ENCODE peak calls at places on chromosomes 13 and 19, in eight cellular contexts. One of them, this sample, is unnamed.

GRCh38 chr13:39419866-39420265 is 183.1 kb downstream of the LHFPL6 start:
- DNase-seq in ascending aorta: no peak
- DNase-seq in substantia nigra: no peak
- DNase-seq in GM06990: no peak
- DNase-seq in RPMI8226: no peak
- DNase-seq in amygdala: no peak
- DNase-seq in stimulated activated CD4-positive, alpha-beta T cell treated with anti-CD3 and anti-CD28 coated beads, Interleukin-1b, Interleukin-23, amount 100 ng/mL, for 24 hours: no peak
- DNase-seq in activated naive CD4-positive, alpha-beta T cell treated with anti-CD3 and anti-CD28 coated beads for 36 hours: no peak
- DNase-seq in this sample: no peak

GRCh38 chr19:18562086-18562485 is 4.4 kb downstream of the KXD1 start:
- DNase-seq in amygdala: no peak
- DNase-seq in substantia nigra: no peak
- DNase-seq in stimulated activated CD4-positive, alpha-beta T cell treated with anti-CD3 and anti-CD28 coated beads, Interleukin-1b, Interleukin-23, amount 100 ng/mL, for 24 hours: no peak
- DNase-seq in ascending aorta: peak
- DNase-seq in GM06990: no peak
- DNase-seq in activated naive CD4-positive, alpha-beta T cell treated with anti-CD3 and anti-CD28 coated beads for 36 hours: no peak
- DNase-seq in RPMI8226: no peak
- DNase-seq in this sample: no peak

GRCh38 chr13:76887070-76887563 is 912 bp upstream of the KCTD12 start:
- DNase-seq in stimulated activated CD4-positive, alpha-beta T cell treated with anti-CD3 and anti-CD28 coated beads, Interleukin-1b, Interleukin-23, amount 100 ng/mL, for 24 hours: no peak
- DNase-seq in substantia nigra: no peak
- DNase-seq in activated naive CD4-positive, alpha-beta T cell treated with anti-CD3 and anti-CD28 coated beads for 36 hours: no peak
- DNase-seq in ascending aorta: no peak
- DNase-seq in RPMI8226: no peak
- DNase-seq in GM06990: peak
- DNase-seq in amygdala: no peak
- DNase-seq in this sample: no peak

GRCh38 chr19:13978306-13978705 is 26.0 kb downstream of the DCAF15 start:
- DNase-seq in activated naive CD4-positive, alpha-beta T cell treated with anti-CD3 and anti-CD28 coated beads for 36 hours: no peak
- DNase-seq in substantia nigra: no peak
- DNase-seq in RPMI8226: no peak
- DNase-seq in ascending aorta: peak
- DNase-seq in GM06990: no peak
- DNase-seq in stimulated activated CD4-positive, alpha-beta T cell treated with anti-CD3 and anti-CD28 coated beads, Interleukin-1b, Interleukin-23, amount 100 ng/mL, for 24 hours: no peak
- DNase-seq in amygdala: no peak
- DNase-seq in this sample: peak

GRCh38 chr19:7421941-7422744 is 66.7 kb downstream of the PEX11G start:
- DNase-seq in activated naive CD4-positive, alpha-beta T cell treated with anti-CD3 and anti-CD28 coated beads for 36 hours: no peak
- DNase-seq in stimulated activated CD4-positive, alpha-beta T cell treated with anti-CD3 and anti-CD28 coated beads, Interleukin-1b, Interleukin-23, amount 100 ng/mL, for 24 hours: no peak
- DNase-seq in ascending aorta: no peak
- DNase-seq in GM06990: no peak
- DNase-seq in RPMI8226: no peak
- DNase-seq in substantia nigra: no peak
- DNase-seq in amygdala: no peak
- DNase-seq in this sample: no peak

GRCh38 chr19:5313307-5313706 is 27.3 kb downstream of the PTPRS start:
- DNase-seq in RPMI8226: peak
- DNase-seq in GM06990: peak
- DNase-seq in activated naive CD4-positive, alpha-beta T cell treated with anti-CD3 and anti-CD28 coated beads for 36 hours: peak
- DNase-seq in amygdala: no peak
- DNase-seq in stimulated activated CD4-positive, alpha-beta T cell treated with anti-CD3 and anti-CD28 coated beads, Interleukin-1b, Interleukin-23, amount 100 ng/mL, for 24 hours: no peak
- DNase-seq in ascending aorta: no peak
- DNase-seq in substantia nigra: no peak
- DNase-seq in this sample: no peak

GRCh38 chr19:4144666-4145261 is 8.7 kb upstream of the CREB3L3 start:
- DNase-seq in RPMI8226: no peak
- DNase-seq in activated naive CD4-positive, alpha-beta T cell treated with anti-CD3 and anti-CD28 coated beads for 36 hours: no peak
- DNase-seq in GM06990: no peak
- DNase-seq in ascending aorta: no peak
- DNase-seq in amygdala: no peak
- DNase-seq in substantia nigra: no peak
- DNase-seq in stimulated activated CD4-positive, alpha-beta T cell treated with anti-CD3 and anti-CD28 coated beads, Interleukin-1b, Interleukin-23, amount 100 ng/mL, for 24 hours: no peak
- DNase-seq in this sample: no peak

GRCh38 chr13:36858285-36858684 is 39.3 kb downstream of the RFXAP start:
- DNase-seq in substantia nigra: no peak
- DNase-seq in RPMI8226: peak
- DNase-seq in GM06990: no peak
- DNase-seq in stimulated activated CD4-positive, alpha-beta T cell treated with anti-CD3 and anti-CD28 coated beads, Interleukin-1b, Interleukin-23, amount 100 ng/mL, for 24 hours: no peak
- DNase-seq in activated naive CD4-positive, alpha-beta T cell treated with anti-CD3 and anti-CD28 coated beads for 36 hours: no peak
- DNase-seq in ascending aorta: no peak
- DNase-seq in amygdala: no peak
- DNase-seq in this sample: peak

GRCh38 chr19:51096473-51097165 is 11.6 kb downstream of the CTU1 start:
- DNase-seq in GM06990: no peak
- DNase-seq in activated naive CD4-positive, alpha-beta T cell treated with anti-CD3 and anti-CD28 coated beads for 36 hours: no peak
- DNase-seq in substantia nigra: no peak
- DNase-seq in stimulated activated CD4-positive, alpha-beta T cell treated with anti-CD3 and anti-CD28 coated beads, Interleukin-1b, Interleukin-23, amount 100 ng/mL, for 24 hours: no peak
- DNase-seq in RPMI8226: no peak
- DNase-seq in ascending aorta: no peak
- DNase-seq in amygdala: no peak
- DNase-seq in this sample: no peak

GRCh38 chr13:113742000-113742441 is 17.0 kb upstream of the TMEM255B start:
- DNase-seq in ascending aorta: no peak
- DNase-seq in GM06990: no peak
- DNase-seq in activated naive CD4-positive, alpha-beta T cell treated with anti-CD3 and anti-CD28 coated beads for 36 hours: peak
- DNase-seq in RPMI8226: peak
- DNase-seq in stimulated activated CD4-positive, alpha-beta T cell treated with anti-CD3 and anti-CD28 coated beads, Interleukin-1b, Interleukin-23, amount 100 ng/mL, for 24 hours: no peak
- DNase-seq in amygdala: no peak
- DNase-seq in substantia nigra: no peak
- DNase-seq in this sample: peak

GRCh38 chr13:46565808-46566750 is 13.1 kb downstream of the LRCH1 start:
- DNase-seq in RPMI8226: no peak
- DNase-seq in stimulated activated CD4-positive, alpha-beta T cell treated with anti-CD3 and anti-CD28 coated beads, Interleukin-1b, Interleukin-23, amount 100 ng/mL, for 24 hours: no peak
- DNase-seq in activated naive CD4-positive, alpha-beta T cell treated with anti-CD3 and anti-CD28 coated beads for 36 hours: no peak
- DNase-seq in substantia nigra: no peak
- DNase-seq in ascending aorta: no peak
- DNase-seq in GM06990: no peak
- DNase-seq in amygdala: no peak
- DNase-seq in this sample: no peak

GRCh38 chr19:1266818-1267440 is 2.2 kb upstream of the CIRBP start:
- DNase-seq in activated naive CD4-positive, alpha-beta T cell treated with anti-CD3 and anti-CD28 coated beads for 36 hours: peak
- DNase-seq in RPMI8226: peak
- DNase-seq in amygdala: peak
- DNase-seq in ascending aorta: peak
- DNase-seq in stimulated activated CD4-positive, alpha-beta T cell treated with anti-CD3 and anti-CD28 coated beads, Interleukin-1b, Interleukin-23, amount 100 ng/mL, for 24 hours: no peak
- DNase-seq in GM06990: peak
- DNase-seq in substantia nigra: no peak
- DNase-seq in this sample: no peak

GRCh38 chr13:40981949-40982348 is 37.2 kb downstream of the ELF1 start:
- DNase-seq in substantia nigra: no peak
- DNase-seq in activated naive CD4-positive, alpha-beta T cell treated with anti-CD3 and anti-CD28 coated beads for 36 hours: no peak
- DNase-seq in GM06990: no peak
- DNase-seq in ascending aorta: no peak
- DNase-seq in RPMI8226: no peak
- DNase-seq in stimulated activated CD4-positive, alpha-beta T cell treated with anti-CD3 and anti-CD28 coated beads, Interleukin-1b, Interleukin-23, amount 100 ng/mL, for 24 hours: no peak
- DNase-seq in amygdala: no peak
- DNase-seq in this sample: no peak

GRCh38 chr13:49536144-49536873 is 40.6 kb downstream of the PHF11 start:
- DNase-seq in substantia nigra: no peak
- DNase-seq in stimulated activated CD4-positive, alpha-beta T cell treated with anti-CD3 and anti-CD28 coated beads, Interleukin-1b, Interleukin-23, amount 100 ng/mL, for 24 hours: no peak
- DNase-seq in activated naive CD4-positive, alpha-beta T cell treated with anti-CD3 and anti-CD28 coated beads for 36 hours: no peak
- DNase-seq in amygdala: no peak
- DNase-seq in ascending aorta: no peak
- DNase-seq in RPMI8226: no peak
- DNase-seq in GM06990: no peak
- DNase-seq in this sample: no peak

GRCh38 chr13:61247149-61247936 is 168.3 kb downstream of the PCDH20 start:
- DNase-seq in amygdala: no peak
- DNase-seq in stimulated activated CD4-positive, alpha-beta T cell treated with anti-CD3 and anti-CD28 coated beads, Interleukin-1b, Interleukin-23, amount 100 ng/mL, for 24 hours: no peak
- DNase-seq in GM06990: peak
- DNase-seq in ascending aorta: no peak
- DNase-seq in activated naive CD4-positive, alpha-beta T cell treated with anti-CD3 and anti-CD28 coated beads for 36 hours: no peak
- DNase-seq in RPMI8226: no peak
- DNase-seq in substantia nigra: no peak
- DNase-seq in this sample: no peak

GRCh38 chr19:33085570-33086128 is 4.7 kb downstream of the GPATCH1 start:
- DNase-seq in GM06990: no peak
- DNase-seq in ascending aorta: no peak
- DNase-seq in substantia nigra: no peak
- DNase-seq in stimulated activated CD4-positive, alpha-beta T cell treated with anti-CD3 and anti-CD28 coated beads, Interleukin-1b, Interleukin-23, amount 100 ng/mL, for 24 hours: no peak
- DNase-seq in RPMI8226: no peak
- DNase-seq in activated naive CD4-positive, alpha-beta T cell treated with anti-CD3 and anti-CD28 coated beads for 36 hours: no peak
- DNase-seq in amygdala: no peak
- DNase-seq in this sample: no peak

GRCh38 chr13:43229506-43229905 is 206.1 kb downstream of the DNAJC15 start:
- DNase-seq in ascending aorta: no peak
- DNase-seq in amygdala: no peak
- DNase-seq in substantia nigra: no peak
- DNase-seq in GM06990: no peak
- DNase-seq in activated naive CD4-positive, alpha-beta T cell treated with anti-CD3 and anti-CD28 coated beads for 36 hours: no peak
- DNase-seq in RPMI8226: no peak
- DNase-seq in stimulated activated CD4-positive, alpha-beta T cell treated with anti-CD3 and anti-CD28 coated beads, Interleukin-1b, Interleukin-23, amount 100 ng/mL, for 24 hours: no peak
- DNase-seq in this sample: no peak

GRCh38 chr13:101429733-101430132 is 13.4 kb upstream of the NALCN start:
- DNase-seq in substantia nigra: no peak
- DNase-seq in ascending aorta: no peak
- DNase-seq in activated naive CD4-positive, alpha-beta T cell treated with anti-CD3 and anti-CD28 coated beads for 36 hours: no peak
- DNase-seq in GM06990: no peak
- DNase-seq in RPMI8226: no peak
- DNase-seq in stimulated activated CD4-positive, alpha-beta T cell treated with anti-CD3 and anti-CD28 coated beads, Interleukin-1b, Interleukin-23, amount 100 ng/mL, for 24 hours: no peak
- DNase-seq in amygdala: no peak
- DNase-seq in this sample: no peak

GRCh38 chr13:105920375-105920774 is 615.1 kb downstream of the EFNB2 start:
- DNase-seq in stimulated activated CD4-positive, alpha-beta T cell treated with anti-CD3 and anti-CD28 coated beads, Interleukin-1b, Interleukin-23, amount 100 ng/mL, for 24 hours: no peak
- DNase-seq in ascending aorta: no peak
- DNase-seq in substantia nigra: no peak
- DNase-seq in amygdala: no peak
- DNase-seq in RPMI8226: no peak
- DNase-seq in GM06990: no peak
- DNase-seq in activated naive CD4-positive, alpha-beta T cell treated with anti-CD3 and anti-CD28 coated beads for 36 hours: no peak
- DNase-seq in this sample: no peak

GRCh38 chr13:73522937-73523336 is 464.1 kb downstream of the KLF5 start:
- DNase-seq in ascending aorta: no peak
- DNase-seq in amygdala: no peak
- DNase-seq in substantia nigra: no peak
- DNase-seq in RPMI8226: no peak
- DNase-seq in GM06990: no peak
- DNase-seq in stimulated activated CD4-positive, alpha-beta T cell treated with anti-CD3 and anti-CD28 coated beads, Interleukin-1b, Interleukin-23, amount 100 ng/mL, for 24 hours: no peak
- DNase-seq in activated naive CD4-positive, alpha-beta T cell treated with anti-CD3 and anti-CD28 coated beads for 36 hours: no peak
- DNase-seq in this sample: no peak

GRCh38 chr13:71067164-71067815 is 799.7 kb downstream of the DACH1 start:
- DNase-seq in substantia nigra: no peak
- DNase-seq in activated naive CD4-positive, alpha-beta T cell treated with anti-CD3 and anti-CD28 coated beads for 36 hours: no peak
- DNase-seq in GM06990: no peak
- DNase-seq in RPMI8226: no peak
- DNase-seq in stimulated activated CD4-positive, alpha-beta T cell treated with anti-CD3 and anti-CD28 coated beads, Interleukin-1b, Interleukin-23, amount 100 ng/mL, for 24 hours: no peak
- DNase-seq in ascending aorta: no peak
- DNase-seq in amygdala: no peak
- DNase-seq in this sample: no peak

GRCh38 chr19:11624064-11624463 is 26.8 kb downstream of the ZNF627 start:
- DNase-seq in ascending aorta: no peak
- DNase-seq in RPMI8226: no peak
- DNase-seq in GM06990: no peak
- DNase-seq in activated naive CD4-positive, alpha-beta T cell treated with anti-CD3 and anti-CD28 coated beads for 36 hours: no peak
- DNase-seq in stimulated activated CD4-positive, alpha-beta T cell treated with anti-CD3 and anti-CD28 coated beads, Interleukin-1b, Interleukin-23, amount 100 ng/mL, for 24 hours: no peak
- DNase-seq in substantia nigra: no peak
- DNase-seq in amygdala: no peak
- DNase-seq in this sample: peak

GRCh38 chr19:31548941-31549340 is 199.7 kb upstream of the TSHZ3 start:
- DNase-seq in ascending aorta: no peak
- DNase-seq in GM06990: no peak
- DNase-seq in stimulated activated CD4-positive, alpha-beta T cell treated with anti-CD3 and anti-CD28 coated beads, Interleukin-1b, Interleukin-23, amount 100 ng/mL, for 24 hours: no peak
- DNase-seq in RPMI8226: no peak
- DNase-seq in amygdala: no peak
- DNase-seq in activated naive CD4-positive, alpha-beta T cell treated with anti-CD3 and anti-CD28 coated beads for 36 hours: peak
- DNase-seq in substantia nigra: no peak
- DNase-seq in this sample: no peak

GRCh38 chr13:95254341-95254740 is 46.9 kb downstream of the ABCC4 start:
- DNase-seq in activated naive CD4-positive, alpha-beta T cell treated with anti-CD3 and anti-CD28 coated beads for 36 hours: no peak
- DNase-seq in ascending aorta: no peak
- DNase-seq in stimulated activated CD4-positive, alpha-beta T cell treated with anti-CD3 and anti-CD28 coated beads, Interleukin-1b, Interleukin-23, amount 100 ng/mL, for 24 hours: no peak
- DNase-seq in substantia nigra: no peak
- DNase-seq in RPMI8226: no peak
- DNase-seq in amygdala: no peak
- DNase-seq in GM06990: no peak
- DNase-seq in this sample: no peak

GRCh38 chr19:15498910-15499309 is 9.4 kb upstream of the CYP4F22 start:
- DNase-seq in stimulated activated CD4-positive, alpha-beta T cell treated with anti-CD3 and anti-CD28 coated beads, Interleukin-1b, Interleukin-23, amount 100 ng/mL, for 24 hours: no peak
- DNase-seq in substantia nigra: no peak
- DNase-seq in RPMI8226: no peak
- DNase-seq in activated naive CD4-positive, alpha-beta T cell treated with anti-CD3 and anti-CD28 coated beads for 36 hours: no peak
- DNase-seq in amygdala: no peak
- DNase-seq in GM06990: no peak
- DNase-seq in ascending aorta: no peak
- DNase-seq in this sample: no peak

GRCh38 chr13:90868321-90868920 is 479.1 kb upstream of the MIR17HG start:
- DNase-seq in RPMI8226: peak
- DNase-seq in activated naive CD4-positive, alpha-beta T cell treated with anti-CD3 and anti-CD28 coated beads for 36 hours: peak
- DNase-seq in stimulated activated CD4-positive, alpha-beta T cell treated with anti-CD3 and anti-CD28 coated beads, Interleukin-1b, Interleukin-23, amount 100 ng/mL, for 24 hours: no peak
- DNase-seq in amygdala: no peak
- DNase-seq in ascending aorta: no peak
- DNase-seq in substantia nigra: no peak
- DNase-seq in GM06990: no peak
- DNase-seq in this sample: no peak

GRCh38 chr13:20672772-20673171 is 30.7 kb upstream of the IL17D start:
- DNase-seq in substantia nigra: no peak
- DNase-seq in ascending aorta: no peak
- DNase-seq in GM06990: no peak
- DNase-seq in RPMI8226: no peak
- DNase-seq in activated naive CD4-positive, alpha-beta T cell treated with anti-CD3 and anti-CD28 coated beads for 36 hours: no peak
- DNase-seq in amygdala: no peak
- DNase-seq in stimulated activated CD4-positive, alpha-beta T cell treated with anti-CD3 and anti-CD28 coated beads, Interleukin-1b, Interleukin-23, amount 100 ng/mL, for 24 hours: no peak
- DNase-seq in this sample: no peak

GRCh38 chr19:33208371-33208770 is 14.2 kb downstream of the LRP3 start:
- DNase-seq in amygdala: no peak
- DNase-seq in GM06990: no peak
- DNase-seq in RPMI8226: no peak
- DNase-seq in activated naive CD4-positive, alpha-beta T cell treated with anti-CD3 and anti-CD28 coated beads for 36 hours: no peak
- DNase-seq in stimulated activated CD4-positive, alpha-beta T cell treated with anti-CD3 and anti-CD28 coated beads, Interleukin-1b, Interleukin-23, amount 100 ng/mL, for 24 hours: no peak
- DNase-seq in substantia nigra: no peak
- DNase-seq in ascending aorta: no peak
- DNase-seq in this sample: no peak

GRCh38 chr19:30802424-30803013 is 430.3 kb downstream of the ZNF536 start:
- DNase-seq in stimulated activated CD4-positive, alpha-beta T cell treated with anti-CD3 and anti-CD28 coated beads, Interleukin-1b, Interleukin-23, amount 100 ng/mL, for 24 hours: no peak
- DNase-seq in amygdala: no peak
- DNase-seq in GM06990: no peak
- DNase-seq in substantia nigra: no peak
- DNase-seq in ascending aorta: no peak
- DNase-seq in RPMI8226: no peak
- DNase-seq in activated naive CD4-positive, alpha-beta T cell treated with anti-CD3 and anti-CD28 coated beads for 36 hours: no peak
- DNase-seq in this sample: no peak

GRCh38 chr19:53813996-53814395 is 10.1 kb downstream of the NLRP12 start:
- DNase-seq in substantia nigra: no peak
- DNase-seq in GM06990: no peak
- DNase-seq in ascending aorta: no peak
- DNase-seq in activated naive CD4-positive, alpha-beta T cell treated with anti-CD3 and anti-CD28 coated beads for 36 hours: no peak
- DNase-seq in amygdala: no peak
- DNase-seq in RPMI8226: no peak
- DNase-seq in stimulated activated CD4-positive, alpha-beta T cell treated with anti-CD3 and anti-CD28 coated beads, Interleukin-1b, Interleukin-23, amount 100 ng/mL, for 24 hours: no peak
- DNase-seq in this sample: no peak

GRCh38 chr19:40744554-40745401 is 5.5 kb downstream of the ACTMAP start:
- DNase-seq in RPMI8226: no peak
- DNase-seq in GM06990: no peak
- DNase-seq in substantia nigra: no peak
- DNase-seq in stimulated activated CD4-positive, alpha-beta T cell treated with anti-CD3 and anti-CD28 coated beads, Interleukin-1b, Interleukin-23, amount 100 ng/mL, for 24 hours: no peak
- DNase-seq in activated naive CD4-positive, alpha-beta T cell treated with anti-CD3 and anti-CD28 coated beads for 36 hours: peak
- DNase-seq in ascending aorta: no peak
- DNase-seq in amygdala: no peak
- DNase-seq in this sample: no peak

GRCh38 chr13:99386911-99387788 is 80.0 kb upstream of the GPR183 start:
- DNase-seq in activated naive CD4-positive, alpha-beta T cell treated with anti-CD3 and anti-CD28 coated beads for 36 hours: peak
- DNase-seq in amygdala: no peak
- DNase-seq in substantia nigra: no peak
- DNase-seq in GM06990: peak
- DNase-seq in ascending aorta: peak
- DNase-seq in RPMI8226: peak
- DNase-seq in stimulated activated CD4-positive, alpha-beta T cell treated with anti-CD3 and anti-CD28 coated beads, Interleukin-1b, Interleukin-23, amount 100 ng/mL, for 24 hours: peak
- DNase-seq in this sample: no peak

GRCh38 chr13:100349594-100349993 is 239.0 kb downstream of the GGACT start:
- DNase-seq in substantia nigra: no peak
- DNase-seq in GM06990: no peak
- DNase-seq in activated naive CD4-positive, alpha-beta T cell treated with anti-CD3 and anti-CD28 coated beads for 36 hours: no peak
- DNase-seq in ascending aorta: no peak
- DNase-seq in amygdala: no peak
- DNase-seq in stimulated activated CD4-positive, alpha-beta T cell treated with anti-CD3 and anti-CD28 coated beads, Interleukin-1b, Interleukin-23, amount 100 ng/mL, for 24 hours: no peak
- DNase-seq in RPMI8226: no peak
- DNase-seq in this sample: no peak

GRCh38 chr19:40270362-40271089 is 14.6 kb downstream of the AKT2 start:
- DNase-seq in amygdala: peak
- DNase-seq in RPMI8226: no peak
- DNase-seq in GM06990: no peak
- DNase-seq in stimulated activated CD4-positive, alpha-beta T cell treated with anti-CD3 and anti-CD28 coated beads, Interleukin-1b, Interleukin-23, amount 100 ng/mL, for 24 hours: no peak
- DNase-seq in substantia nigra: no peak
- DNase-seq in ascending aorta: no peak
- DNase-seq in activated naive CD4-positive, alpha-beta T cell treated with anti-CD3 and anti-CD28 coated beads for 36 hours: no peak
- DNase-seq in this sample: no peak

This sample was measured in retinal pigment epithelial cell.